ENCODE peak calls at places on chromosomes 3 and 15, in five cellular contexts. L is IMR-90, Y is mammary epithelial cell, R is H9, G is K562. C is an unnamed sample.

GRCh38 chr15:93948728-93949127 is 282.6 kb upstream of the MCTP2 start:
- DNase-seq in Y (no peak), G (no peak), L (no peak), R (no peak), C (no peak)

GRCh38 chr15:33654859-33655258 is 313.4 kb upstream of the CHRM5 start:
- DNase-seq in L (no peak), R (peak; percentile 47), G (no peak), Y (peak; percentile 14), C (no peak)

GRCh38 chr3:86990734-86991481 is at the start of gene VGLL3:
- DNase-seq in L (peak; percentile 87), R (peak; percentile 92), G (no peak), Y (peak; percentile 86), C (peak; percentile 50)

GRCh38 chr15:99343208-99343607 is 91.9 kb downstream of the LRRC28 start:
- DNase-seq in G (no peak), Y (no peak), L (no peak), R (no peak), C (no peak)

GRCh38 chr3:58180940-58181587 is 29.7 kb downstream of the DNASE1L3 start:
- DNase-seq in R (no peak), G (no peak), Y (peak; percentile 64), L (no peak), C (no peak)

GRCh38 chr3:156865732-156866131 is 39.6 kb downstream of the LEKR1 start:
- DNase-seq in L (peak; percentile 40), Y (no peak), G (no peak), R (no peak), C (no peak)

GRCh38 chr3:105415981-105416380 is 49.3 kb downstream of the ALCAM start:
- DNase-seq in R (no peak), Y (no peak), L (peak; percentile 65), G (no peak), C (no peak)

GRCh38 chr3:161310649-161311423 is 60.5 kb downstream of the SPTSSB start:
- DNase-seq in G (no peak), Y (no peak), R (no peak), L (no peak), C (peak; percentile 80)

GRCh38 chr3:107938128-107938527 is 152.7 kb downstream of the CD47 start:
- DNase-seq in Y (peak; percentile 46), R (peak; percentile 33), L (peak; percentile 42), G (peak; percentile 5), C (no peak)

GRCh38 chr3:17120115-17120514 is 235.4 kb downstream of the PLCL2 start:
- DNase-seq in R (no peak), G (no peak), Y (no peak), L (no peak), C (no peak)

GRCh38 chr3:33582234-33582633 is 135.8 kb downstream of the CLASP2 start:
- DNase-seq in R (no peak), G (no peak), L (no peak), Y (no peak), C (no peak)

GRCh38 chr3:191502583-191502982 is 41.6 kb downstream of the PYDC2 start:
- DNase-seq in Y (no peak), G (no peak), R (no peak), L (no peak), C (no peak)

GRCh38 chr15:29872716-29873115 is 50.4 kb upstream of the TJP1 start:
- DNase-seq in G (no peak), L (no peak), Y (no peak), R (no peak), C (no peak)

GRCh38 chr3:174439621-174440349 is 419.3 kb upstream of the NAALADL2 start:
- DNase-seq in R (no peak), L (peak; percentile 98), Y (peak; percentile 84), G (no peak), C (no peak)

GRCh38 chr15:52224211-52224610 is 33.0 kb upstream of the GNB5 start:
- DNase-seq in R (no peak), Y (no peak), L (peak; percentile 22), G (no peak), C (no peak)

GRCh38 chr3:152270145-152270870 is 1.6 kb downstream of the MBNL1 start:
- DNase-seq in R (no peak), Y (no peak), L (no peak), G (no peak), C (peak; percentile 35)

GRCh38 chr15:36373549-36373948 is 205.9 kb upstream of the CDIN1 start:
- DNase-seq in L (peak; percentile 3), R (no peak), G (no peak), Y (peak; percentile 69), C (no peak)

GRCh38 chr3:88149146-88149515 is 628 bp upstream of the C3orf38 start:
- DNase-seq in G (peak; percentile 41), L (peak; percentile 16), R (no peak), Y (peak; percentile 51), C (peak; percentile 19)

GRCh38 chr15:93235926-93236781 is 147.1 kb upstream of the RGMA start:
- DNase-seq in R (no peak), G (peak; percentile 11), Y (no peak), L (no peak), C (no peak)

GRCh38 chr3:129890891-129891290 is 2.6 kb downstream of the TMCC1 start:
- DNase-seq in R (no peak), Y (no peak), L (no peak), G (no peak), C (peak; percentile 30)

GRCh38 chr3:129892486-129892856 is 1.0 kb downstream of the TMCC1 start:
- DNase-seq in Y (no peak), L (no peak), G (no peak), R (no peak), C (peak; percentile 36)

GRCh38 chr3:129892857-129893615 is 475 bp downstream of the TMCC1 start:
- DNase-seq in G (peak; percentile 74), L (no peak), R (peak; percentile 65), Y (peak; percentile 41), C (peak; percentile 75)

GRCh38 chr3:129888739-129889138 is 4.8 kb downstream of the TMCC1 start:
- DNase-seq in G (no peak), Y (peak; percentile 88), L (peak; percentile 98), R (no peak), C (no peak)

DNA sequence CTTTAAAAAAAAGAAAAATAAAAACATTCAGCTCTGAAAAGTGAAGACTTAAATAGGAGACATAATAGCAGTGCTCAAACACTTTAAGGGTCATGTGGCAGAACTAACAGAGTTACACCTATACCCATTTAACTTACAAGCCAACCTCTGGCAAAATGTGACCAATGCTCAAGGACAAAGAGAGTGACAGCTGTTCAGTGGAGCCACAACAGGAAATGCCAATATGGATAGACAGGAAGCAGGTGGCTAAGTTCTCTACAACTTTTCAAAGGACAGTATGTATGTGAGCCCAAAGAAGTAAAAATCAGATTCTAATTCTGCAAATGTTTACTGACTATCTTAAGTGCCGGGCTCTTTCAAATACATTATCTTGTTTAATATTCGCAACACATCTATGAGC is 3.4 kb downstream of the TMCC1 start:
- DNase-seq in L (no peak), G (no peak), Y (no peak), R (no peak), C (peak; percentile 89)
- H3K4me2 ChIP-seq in L (no peak overlapping the region), G (no peak overlapping the region), Y (no peak overlapping the region), R (no peak overlapping the region), C (peak overlapping the region; percentile 86)

GRCh38 chr3:196287066-196287404 is 491 bp downstream of the PCYT1A start:
- DNase-seq in G (no peak), R (no peak), L (no peak), Y (peak; percentile 39), C (peak; percentile 34)
- H3K27ac ChIP-seq in G (peak overlapping the region; percentile 92), R (no peak overlapping the region), L (peak overlapping the region; percentile 86), Y (peak overlapping the region; percentile 90), C (peak overlapping the region; percentile 64)

GRCh38 chr3:70832035-70832795 is 519.8 kb upstream of the MDFIC2 start:
- DNase-seq in Y (peak; percentile 29), L (peak; percentile 86), G (no peak), R (no peak), C (no peak)

GRCh38 chr3:70833510-70833835 is 521.0 kb upstream of the MDFIC2 start:
- DNase-seq in L (no peak), G (no peak), R (no peak), Y (no peak), C (peak; percentile 15)

GRCh38 chr3:70829101-70829500 is 516.7 kb upstream of the MDFIC2 start:
- DNase-seq in Y (no peak), R (no peak), G (no peak), L (peak; percentile 88), C (no peak)

DNA sequence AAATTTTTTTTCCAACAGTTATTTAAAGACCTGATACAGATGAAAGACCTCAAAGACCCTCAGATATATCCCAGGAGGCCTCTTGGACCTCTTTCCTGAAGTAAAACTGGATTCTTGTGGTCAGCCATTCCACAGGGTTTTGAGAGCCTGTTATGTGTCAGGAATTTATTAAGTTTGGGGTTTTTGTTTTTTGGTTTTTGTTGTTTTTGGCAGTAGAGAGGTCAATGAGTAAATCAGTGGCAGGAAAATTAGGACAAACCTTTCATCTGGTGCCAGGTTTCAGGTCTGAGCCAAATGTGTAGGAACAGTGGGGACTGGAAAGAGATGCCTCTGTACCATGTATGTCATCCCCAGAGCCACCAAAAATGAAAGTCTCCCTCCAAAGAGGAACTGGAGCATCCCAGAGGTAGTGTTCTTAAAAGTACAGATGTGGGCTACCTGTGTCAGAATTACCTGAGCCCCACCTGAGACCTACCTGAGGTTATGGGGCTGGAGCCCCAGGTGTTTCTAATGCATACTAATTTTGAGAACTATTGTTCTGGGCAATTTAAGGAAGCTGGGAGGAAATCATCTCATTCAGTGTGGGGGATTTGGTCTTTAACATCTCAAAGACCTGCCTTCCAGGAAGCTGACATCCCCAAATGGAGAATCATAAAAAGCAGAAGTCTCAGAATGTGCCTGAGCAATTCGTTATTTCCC is 520.5 kb upstream of the MDFIC2 start:
- DNase-seq in R (no peak), G (no peak), L (peak; percentile 52), Y (peak; percentile 31), C (no peak)
- H3K4me2 ChIP-seq in R (no peak overlapping the region), G (no peak overlapping the region), L (peak overlapping the region; percentile 7), Y (no peak overlapping the region), C (no peak overlapping the region)

DNA sequence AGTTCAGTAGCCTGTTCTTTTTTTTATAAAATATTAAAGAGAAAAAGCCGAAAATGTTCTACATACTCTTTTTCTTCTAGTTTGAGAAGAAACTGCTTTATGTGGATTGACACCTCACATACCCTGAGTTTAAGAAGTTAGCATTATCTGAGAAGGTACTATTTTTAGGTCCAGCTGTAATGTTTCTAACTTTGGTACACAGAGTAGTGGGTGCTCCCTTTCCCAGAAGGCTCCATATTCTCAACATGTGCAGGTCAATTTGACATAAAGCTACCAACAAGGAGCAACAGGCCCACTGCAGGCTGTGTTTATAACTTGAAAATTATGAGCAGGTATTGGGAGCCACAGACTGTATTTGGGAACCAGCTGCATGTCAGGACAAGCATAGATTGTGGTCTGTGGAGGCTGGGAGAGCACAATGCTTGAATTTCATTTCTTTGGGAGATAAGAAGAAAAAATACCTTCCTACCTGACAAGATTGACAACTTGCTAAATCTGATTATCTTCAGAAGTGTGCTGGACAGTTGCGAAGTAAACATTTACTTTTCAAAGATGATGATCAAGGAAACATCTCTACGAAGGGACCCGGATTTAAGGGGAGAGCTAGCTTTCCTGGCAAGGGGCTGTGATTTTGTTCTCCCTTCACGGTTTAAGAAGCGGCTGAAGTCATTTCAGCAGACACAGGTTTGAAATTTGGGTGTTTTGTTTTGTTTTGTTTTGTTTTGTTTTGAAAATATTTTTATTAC is 57.2 kb downstream of the PPP2R3A start:
- DNase-seq in R (no peak), G (no peak), Y (peak; percentile 72), L (no peak), C (no peak)
- H3K27ac ChIP-seq in R (no peak overlapping the region), G (no peak overlapping the region), Y (peak overlapping the region; percentile 20), L (no peak overlapping the region), C (no peak overlapping the region)

GRCh38 chr3:10242182-10243065 is 5.8 kb upstream of the TATDN2 start:
- DNase-seq in L (peak; percentile 54), R (no peak), G (peak; percentile 72), Y (no peak), C (no peak)
- H3K4me2 ChIP-seq in L (no peak overlapping the region), R (no peak overlapping the region), G (no peak overlapping the region), Y (no peak overlapping the region), C (no peak overlapping the region)